ENCODE peak calls at places on chromosomes 6 and 20, in four cellular contexts. O is MCF 10A, U is IMR-90, I is HuH-7. P is an unnamed sample.

GRCh38 chr6:109325400-109325801 is 56.9 kb downstream of the CD164 start:
- DNase-seq in O (no peak), U (no peak), I (no peak), P (no peak)

GRCh38 chr6:139161169-139161568 is 26.3 kb downstream of the HECA start:
- DNase-seq in O (peak; percentile 13), U (peak; percentile 69), I (peak; percentile 30), P (no peak)

GRCh38 chr6:99422912-99423311 is 2.2 kb downstream of the PNISR start:
- DNase-seq in O (no peak), U (no peak), I (no peak), P (no peak)

GRCh38 chr6:157861814-157862213 is 38.8 kb downstream of the SNX9 start:
- DNase-seq in O (peak; percentile 59), U (peak; percentile 71), I (no peak), P (peak; percentile 33)

GRCh38 chr6:66897576-66897975 is 1190.5 kb upstream of the EYS start:
- DNase-seq in O (peak; percentile 93), U (peak; percentile 1), I (no peak), P (peak; percentile 3)

GRCh38 chr6:160943997-160944396 is 47.6 kb upstream of the MAP3K4 start:
- DNase-seq in O (no peak), U (no peak), I (no peak), P (no peak)

GRCh38 chr6:12313992-12314589 is 23.9 kb downstream of the EDN1 start:
- DNase-seq in O (peak; percentile 95), U (peak; percentile 35), I (no peak), P (no peak)

GRCh38 chr20:21019831-21020655 is 86.1 kb downstream of the LINC00237 start:
- DNase-seq in O (no peak), U (no peak), I (no peak), P (no peak)

GRCh38 chr20:48722737-48723191 is 105.0 kb downstream of the PREX1 start:
- DNase-seq in O (peak; percentile 2), U (no peak), I (no peak), P (no peak)

GRCh38 chr6:169251371-169251802 is 2.3 kb downstream of the THBS2 start:
- DNase-seq in O (no peak), U (no peak), I (no peak), P (no peak)

GRCh38 chr20:33862709-33863403 is 51.7 kb downstream of the CHMP4B start:
- DNase-seq in O (peak; percentile 33), U (peak; percentile 78), I (peak; percentile 98), P (peak; percentile 19)

GRCh38 chr6:122792796-122793195 is 3.7 kb downstream of the SMPDL3A start:
- DNase-seq in O (no peak), U (peak; percentile 63), I (no peak), P (no peak)

GRCh38 chr20:64151634-64152530 is 12.4 kb upstream of the MYT1 start:
- DNase-seq in O (no peak), U (peak; percentile 46), I (no peak), P (no peak)

GRCh38 chr6:44563397-44563796 is 175.9 kb downstream of the CDC5L start:
- DNase-seq in O (peak; percentile 17), U (peak; percentile 8), I (no peak), P (no peak)